ENCODE peak calls at places on chromosome 11, in nine cellular contexts. P is CD4-positive, CD25-positive, alpha-beta regulatory T cell; R is activated CD4-positive, alpha-beta T cell treated with anti-CD3 and anti-CD28 coated beads for 48 hours; E is uterus; M is T-helper 1 cell; W is lower lobe of right lung; N is sciatic nerve; L is RPMI8226; Y is nephron progenitor cell. F is an unnamed sample.

GRCh38 chr11:64661622-64662021 is 61.4 kb downstream of the NRXN2 start:
- DNase-seq in Y (no peak), R (no peak), W (peak; percentile 18), N (no peak), L (no peak), E (no peak), P (no peak), M (no peak), F (no peak)

GRCh38 chr11:78941226-78941851 is 366.7 kb upstream of the NARS2 start:
- DNase-seq in R (no peak), E (no peak), Y (no peak), M (no peak), N (no peak), L (peak; percentile 100), W (peak; percentile 45), P (no peak), F (no peak)

GRCh38 chr11:113974741-113975470 is at the start of gene HTR3A:
- DNase-seq in N (no peak), P (no peak), Y (peak; percentile 73), E (peak; percentile 25), L (no peak), W (peak; percentile 77), R (no peak), M (no peak), F (peak; percentile 79)

GRCh38 chr11:28250192-28250591 is 142.0 kb downstream of the METTL15 start:
- DNase-seq in N (no peak), M (no peak), W (no peak), L (no peak), E (no peak), R (no peak), P (no peak), Y (no peak), F (no peak)

GRCh38 chr11:10651579-10652361 is 41.8 kb downstream of the IRAG1 start:
- DNase-seq in R (no peak), L (no peak), P (no peak), M (no peak), E (no peak), Y (no peak), N (no peak), W (no peak), F (no peak)

GRCh38 chr11:13667795-13668101 is 720 bp upstream of the FAR1 start:
- DNase-seq in M (no peak), Y (no peak), E (no peak), R (no peak), W (no peak), N (no peak), L (no peak), P (no peak), F (no peak)

GRCh38 chr11:124194696-124195418 is 11.7 kb downstream of the OR10D3 start:
- DNase-seq in P (no peak), N (no peak), Y (peak; percentile 55), L (peak; percentile 53), E (no peak), W (no peak), R (peak; percentile 56), M (no peak), F (peak; percentile 33)

GRCh38 chr11:79396674-79397073 is 44.2 kb downstream of the TENM4 start:
- DNase-seq in W (no peak), P (no peak), M (no peak), L (no peak), N (no peak), Y (no peak), R (no peak), E (no peak), F (no peak)

GRCh38 chr11:107593941-107594340 is 3.0 kb downstream of the ELMOD1 start:
- DNase-seq in L (no peak), P (no peak), M (no peak), W (no peak), Y (peak; percentile 14), R (no peak), E (no peak), N (no peak), F (no peak)

GRCh38 chr11:118145285-118146227 is 7.1 kb downstream of the SCN4B start:
- DNase-seq in L (peak; percentile 91), P (peak; percentile 83), E (peak; percentile 81), Y (peak; percentile 93), R (peak; percentile 92), M (peak; percentile 82), N (peak; percentile 89), W (peak; percentile 92), F (peak; percentile 84)

GRCh38 chr11:23540101-23540561 is 679.9 kb upstream of the CCDC179 start:
- DNase-seq in Y (peak; percentile 36), N (no peak), E (no peak), L (peak; percentile 28), M (no peak), P (no peak), R (no peak), W (no peak), F (no peak)

GRCh38 chr11:65452806-65453490 is 30.4 kb downstream of the NEAT1 start:
- DNase-seq in P (no peak), M (no peak), L (no peak), R (no peak), E (peak; percentile 19), N (peak; percentile 55), Y (no peak), W (no peak), F (peak; percentile 42)

GRCh38 chr11:27507561-27508322 is 1.2 kb upstream of the LIN7C start:
- DNase-seq in P (no peak), N (no peak), E (no peak), W (no peak), R (no peak), L (no peak), Y (no peak), M (no peak), F (no peak)

GRCh38 chr11:131653244-131653643 is 282.8 kb downstream of the NTM start:
- DNase-seq in Y (no peak), N (no peak), R (no peak), W (no peak), P (no peak), M (no peak), L (no peak), E (no peak), F (no peak)

GRCh38 chr11:29713831-29714320 is 303.0 kb downstream of the KCNA4 start:
- DNase-seq in N (no peak), E (no peak), R (no peak), Y (no peak), P (no peak), W (no peak), M (no peak), L (no peak), F (no peak)

GRCh38 chr11:78282821-78283220 is 94.1 kb downstream of the USP35 start:
- DNase-seq in P (no peak), L (no peak), R (no peak), N (no peak), E (no peak), W (no peak), Y (no peak), M (no peak), F (no peak)

GRCh38 chr11:134338068-134338467 is 6.3 kb downstream of the GLB1L2 start:
- DNase-seq in E (no peak), P (no peak), W (no peak), Y (no peak), R (no peak), M (no peak), N (no peak), L (no peak), F (no peak)

GRCh38 chr11:81165164-81165563 is 1568.5 kb downstream of the FAM181B start:
- DNase-seq in R (no peak), W (no peak), N (no peak), L (peak; percentile 53), E (no peak), M (no peak), P (no peak), Y (no peak), F (no peak)

GRCh38 chr11:12282676-12283075 is 94.7 kb upstream of the PARVA start:
- DNase-seq in L (no peak), W (no peak), Y (no peak), R (no peak), P (no peak), E (no peak), N (no peak), M (no peak), F (no peak)

GRCh38 chr11:123549901-123550619 is 104.4 kb downstream of the SCN3B start:
- DNase-seq in E (no peak), R (peak; percentile 28), P (no peak), M (no peak), N (no peak), W (no peak), Y (no peak), L (no peak), F (no peak)

GRCh38 chr11:134015541-134015940 is 53.3 kb upstream of the JAM3 start:
- DNase-seq in W (no peak), Y (no peak), N (no peak), E (no peak), M (no peak), P (no peak), R (no peak), L (no peak), F (no peak)

GRCh38 chr11:47388697-47389576 is 10.6 kb upstream of the SPI1 start:
- DNase-seq in N (no peak), Y (no peak), R (no peak), M (no peak), E (no peak), L (no peak), P (no peak), W (peak; percentile 61), F (no peak)

GRCh38 chr11:47393163-47394049 is 15.0 kb upstream of the SLC39A13 start:
- DNase-seq in Y (no peak), E (no peak), R (no peak), W (peak; percentile 74), L (peak; percentile 82), M (no peak), P (no peak), N (peak; percentile 73), F (peak; percentile 49)

GRCh38 chr11:70525006-70525405 is 126.7 kb downstream of the CTTN start:
- DNase-seq in L (no peak), Y (no peak), E (no peak), P (no peak), N (no peak), W (no peak), M (no peak), R (no peak), F (no peak)

GRCh38 chr11:75429902-75430691 is 2.9 kb downstream of the KLHL35 start:
- DNase-seq in P (peak; percentile 36), L (peak; percentile 86), M (peak; percentile 45), E (peak; percentile 43), N (no peak), R (peak; percentile 73), Y (peak; percentile 81), W (peak; percentile 85), F (peak; percentile 78)

GRCh38 chr11:4065601-4066377 is 28.8 kb upstream of the RRM1 start:
- DNase-seq in M (no peak), R (no peak), W (no peak), L (no peak), E (peak; percentile 29), P (no peak), N (no peak), Y (no peak), F (no peak)